ENCODE peak calls at places on chromosomes 1 and 21, in four cellular contexts. N is M059J; H is HTR-8/SVneo; Z is stimulated activated CD4-positive, alpha-beta T cell treated with anti-CD3 and anti-CD28 coated beads, Interleukin-1b, Interleukin-23, amount 100 ng/mL, for 4 hours. W is an unnamed sample.

GRCh38 chr1:218660678-218661053 is 315.5 kb downstream of the TGFB2 start:
- DNase-seq in N (peak), H (peak), Z (no peak), W (peak)

GRCh38 chr1:224592636-224593579 is 23.2 kb upstream of the CNIH3 start:
- DNase-seq in N (peak), H (peak), Z (no peak), W (peak)

GRCh38 chr1:53076721-53077598 is 14.9 kb downstream of the PODN start:
- DNase-seq in N (no peak), H (no peak), Z (no peak), W (no peak)

GRCh38 chr1:41852091-41852490 is 66.6 kb downstream of the HIVEP3 start:
- DNase-seq in N (no peak), H (no peak), Z (no peak), W (no peak)

GRCh38 chr21:34919406-34919805 is 129.7 kb downstream of the RUNX1 start:
- DNase-seq in N (no peak), H (no peak), Z (no peak), W (no peak)

GRCh38 chr1:29676496-29676895 is 440.2 kb downstream of the PTPRU start:
- DNase-seq in N (no peak), H (no peak), Z (no peak), W (no peak)

GRCh38 chr1:182217967-182218366 is 156.5 kb upstream of the ZNF648 start:
- DNase-seq in N (peak), H (no peak), Z (no peak), W (peak)

GRCh38 chr1:6419803-6420593 is at the start of gene HES2:
- DNase-seq in N (peak), H (no peak), Z (no peak), W (peak)

GRCh38 chr1:174217787-174218574 is 58.7 kb downstream of the RABGAP1L start:
- DNase-seq in N (peak), H (peak), Z (no peak), W (no peak)

GRCh38 chr1:237814319-237814924 is 76.3 kb downstream of the ZP4 start:
- DNase-seq in N (peak), H (peak), Z (no peak), W (no peak)

GRCh38 chr1:26597629-26598039 is 68.1 kb downstream of the RPS6KA1 start:
- DNase-seq in N (peak), H (peak), Z (no peak), W (peak)

GRCh38 chr1:52955129-52955970 is 28.3 kb downstream of the SCP2 start:
- DNase-seq in N (peak), H (peak), Z (no peak), W (no peak)

GRCh38 chr1:186325239-186325638 is 49.8 kb downstream of the TPR start:
- DNase-seq in N (no peak), H (no peak), Z (no peak), W (no peak)

GRCh38 chr1:235910357-235911299 is 43.9 kb upstream of the LYST start:
- DNase-seq in N (peak), H (peak), Z (no peak), W (peak)

W was measured in RWPE1.